ENCODE peak calls at places on chromosomes 2 and 18, in ten cellular contexts. P is PC-3; C is activated effector memory CD4-positive, alpha-beta T cell treated with anti-CD3 and anti-CD28 coated beads, Interleukin-2, amount 50 U/mL, for 16 hours; A is Ammon's horn; Y is sigmoid colon; N is GM04503; W is left lung; Q is NCI-H345; I is GDM1; Z is iPS-NIHi11. D is an unnamed sample.

GRCh38 chr18:2716394-2717326 is 61.1 kb downstream of the SMCHD1 start:
- DNase-seq in Q (no peak), W (no peak), A (peak; percentile 60), N (no peak), P (no peak), Y (no peak), C (no peak), Z (no peak), I (no peak), D (no peak)

GRCh38 chr2:2148776-2149175 is 182.3 kb downstream of the MYT1L start:
- DNase-seq in W (no peak), Q (no peak), Z (no peak), I (no peak), A (no peak), Y (no peak), P (no peak), C (no peak), N (no peak), D (no peak)

GRCh38 chr2:72198532-72199241 is 51.0 kb upstream of the CYP26B1 start:
- DNase-seq in Y (no peak), C (no peak), A (no peak), N (peak; percentile 48), P (peak; percentile 30), Q (no peak), W (no peak), Z (no peak), I (no peak), D (no peak)

GRCh38 chr18:61290616-61291015 is 42.6 kb upstream of the CDH20 start:
- DNase-seq in I (no peak), Q (no peak), C (no peak), Y (no peak), N (no peak), P (no peak), Z (no peak), W (no peak), A (no peak), D (no peak)

GRCh38 chr2:189306441-189307006 is 127.0 kb upstream of the COL5A2 start:
- DNase-seq in A (no peak), N (no peak), P (no peak), Y (no peak), C (no peak), I (no peak), Z (no peak), W (no peak), Q (no peak), D (no peak)

GRCh38 chr2:127075821-127076220 is 31.1 kb downstream of the BIN1 start:
- DNase-seq in C (no peak), P (no peak), Z (no peak), A (no peak), I (no peak), Y (no peak), N (no peak), W (no peak), Q (no peak), D (no peak)

GRCh38 chr18:74596959-74597661 is 560 bp upstream of the ZNF407 start:
- DNase-seq in W (peak; percentile 92), I (peak; percentile 82), A (peak; percentile 76), Q (peak; percentile 82), C (peak; percentile 91), N (peak; percentile 39), Y (peak; percentile 87), Z (peak; percentile 67), P (no peak), D (peak; percentile 37)

GRCh38 chr2:26195006-26195961 is 22.4 kb downstream of the GAREM2 start:
- DNase-seq in A (no peak), P (no peak), I (no peak), Q (no peak), W (no peak), C (no peak), Y (no peak), N (no peak), Z (no peak), D (no peak)

GRCh38 chr2:40177366-40177765 is 274.5 kb downstream of the SLC8A1 start:
- DNase-seq in P (no peak), N (no peak), Z (no peak), I (no peak), A (no peak), Y (no peak), W (no peak), C (no peak), Q (no peak), D (no peak)

GRCh38 chr2:16425462-16426336 is 239.9 kb downstream of the CYRIA start:
- DNase-seq in N (no peak), I (no peak), W (no peak), A (no peak), P (no peak), C (no peak), Y (no peak), Q (peak; percentile 19), Z (peak; percentile 41), D (peak; percentile 61)

GRCh38 chr2:31526946-31527345 is 53.8 kb downstream of the SRD5A2 start:
- DNase-seq in A (no peak), Y (no peak), Z (no peak), N (no peak), I (no peak), Q (no peak), W (no peak), C (no peak), P (no peak), D (no peak)

GRCh38 chr2:2183135-2183534 is 147.9 kb downstream of the MYT1L start:
- DNase-seq in Q (no peak), P (no peak), N (no peak), Y (no peak), I (no peak), A (no peak), W (no peak), C (no peak), Z (no peak), D (no peak)

GRCh38 chr2:125259441-125259840 is 1234.4 kb downstream of the CNTNAP5 start:
- DNase-seq in Q (no peak), N (no peak), A (no peak), Z (no peak), W (no peak), Y (no peak), P (no peak), I (no peak), C (no peak), D (no peak)

GRCh38 chr2:229980440-229981184 is 58.3 kb downstream of the FBXO36 start:
- DNase-seq in I (no peak), Q (no peak), Y (peak; percentile 82), N (peak; percentile 30), W (no peak), C (no peak), A (peak; percentile 70), Z (peak; percentile 41), P (peak; percentile 23), D (no peak)

GRCh38 chr2:236550701-236551465 is 18.7 kb upstream of the ACKR3 start:
- DNase-seq in C (no peak), Q (no peak), Z (no peak), Y (no peak), P (no peak), A (no peak), N (no peak), I (no peak), W (no peak), D (no peak)

GRCh38 chr2:62208082-62208757 is 12.3 kb downstream of the B3GNT2 start:
- DNase-seq in C (no peak), Y (no peak), Q (no peak), N (no peak), A (no peak), Z (no peak), W (no peak), P (no peak), I (no peak), D (no peak)

GRCh38 chr2:181763423-181763822 is 83.1 kb upstream of the NEUROD1 start:
- DNase-seq in W (no peak), N (no peak), Q (no peak), C (no peak), Y (no peak), A (no peak), P (no peak), I (no peak), Z (no peak), D (no peak)

GRCh38 chr2:33158482-33159003 is 211.8 kb downstream of the LTBP1 start:
- DNase-seq in W (no peak), A (no peak), Q (no peak), I (no peak), Z (no peak), N (no peak), Y (no peak), P (peak; percentile 90), C (no peak), D (no peak)

GRCh38 chr18:45962461-45962860 is 4.7 kb downstream of the EPG5 start:
- DNase-seq in P (peak; percentile 56), Z (no peak), Y (no peak), I (no peak), W (no peak), N (no peak), A (peak; percentile 13), C (peak; percentile 75), Q (no peak), D (no peak)

GRCh38 chr2:11437602-11438001 is 28.4 kb downstream of the E2F6 start:
- DNase-seq in N (no peak), C (no peak), Q (no peak), W (no peak), Z (no peak), Y (no peak), I (no peak), A (no peak), P (no peak), D (no peak)

GRCh38 chr2:231593666-231594065 is 1.0 kb downstream of the TEX44 start:
- DNase-seq in N (no peak), A (no peak), Q (no peak), Z (no peak), W (no peak), I (no peak), C (no peak), Y (no peak), P (no peak), D (no peak)

GRCh38 chr2:239605976-239606375 is 205.2 kb upstream of the HDAC4 start:
- DNase-seq in P (no peak), Q (no peak), W (no peak), I (no peak), Z (no peak), A (peak; percentile 67), C (no peak), N (no peak), Y (peak; percentile 60), D (no peak)